ENCODE peak calls at places on chromosomes 12 and 14, in five cellular contexts. L is chondrocyte; E is CD4-positive, alpha-beta T cell; Z is PC-3; X is left lung. U is an unnamed sample.

GRCh38 chr14:67675219-67675582 is 769 bp upstream of the VTI1B start:
- DNase-seq in L (no peak), E (no peak), Z (no peak), X (no peak), U (no peak)

GRCh38 chr14:48560421-48560820 is 885.0 kb upstream of the MDGA2 start:
- DNase-seq in L (no peak), E (no peak), Z (peak), X (no peak), U (no peak)

GRCh38 chr14:73787760-73788508 is 63.7 kb upstream of the PTGR2 start:
- DNase-seq in L (no peak), E (no peak), Z (peak), X (no peak), U (no peak)

GRCh38 chr12:91009319-91009950 is 4.7 kb upstream of the EPYC start:
- DNase-seq in L (no peak), E (no peak), Z (peak), X (no peak), U (no peak)

GRCh38 chr14:32635103-32635719 is 303.5 kb upstream of the NPAS3 start:
- DNase-seq in L (no peak), E (no peak), Z (peak), X (no peak), U (no peak)

GRCh38 chr12:85329913-85330312 is 49.9 kb downstream of the ALX1 start:
- DNase-seq in L (no peak), E (no peak), Z (no peak), X (no peak), U (no peak)

GRCh38 chr14:101006008-101006407 is 102.5 kb upstream of the RTL1 start:
- DNase-seq in L (no peak), E (no peak), Z (no peak), X (no peak), U (no peak)

GRCh38 chr12:56128669-56129209 is 672 bp downstream of the ESYT1 start:
- DNase-seq in L (no peak), E (no peak), Z (no peak), X (no peak), U (no peak)

GRCh38 chr14:44010071-44010470 is 497.0 kb downstream of the FSCB start:
- DNase-seq in L (no peak), E (no peak), Z (no peak), X (no peak), U (no peak)

GRCh38 chr14:65879218-65880009 is 466.9 kb downstream of the FUT8 start:
- DNase-seq in L (no peak), E (no peak), Z (peak), X (no peak), U (no peak)

GRCh38 chr12:95986635-95987535 is 9.3 kb downstream of the HAL start:
- DNase-seq in L (no peak), E (no peak), Z (no peak), X (no peak), U (no peak)

GRCh38 chr12:20142956-20143355 is 225.4 kb upstream of the PDE3A start:
- DNase-seq in L (no peak), E (no peak), Z (no peak), X (no peak), U (no peak)
- TF ChIP-seq CTCF in L (peak), E (no peak), Z (peak), X (no peak), U (no peak)

GRCh38 chr12:14952295-14952995 is 9.0 kb downstream of the ARHGDIB start:
- DNase-seq in L (no peak), E (no peak), Z (peak), X (no peak), U (peak)
- TF ChIP-seq CTCF in L (no peak), E (no peak), Z (no peak), X (no peak), U (no peak)

DNA sequence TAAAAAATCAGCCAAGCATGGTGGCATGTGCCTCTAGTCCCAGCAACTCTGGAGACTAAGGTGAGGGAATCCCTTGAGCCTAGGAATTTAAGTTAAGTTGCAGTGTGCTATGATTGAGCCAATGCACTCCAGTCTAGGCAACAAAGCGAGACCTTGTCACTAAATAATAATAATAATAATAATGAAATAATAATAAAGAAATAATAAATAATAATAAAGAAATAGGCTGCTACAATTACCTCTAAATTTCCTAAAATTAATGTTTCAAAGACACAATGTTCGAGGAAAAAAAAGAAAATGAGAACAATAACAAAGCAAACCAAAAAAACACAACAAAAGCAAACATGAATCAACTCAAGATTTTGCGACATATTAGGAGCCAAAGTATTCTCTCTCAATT is 29.7 kb downstream of the RALGAPA1 start:
- DNase-seq in L (no peak), E (no peak), Z (no peak), X (no peak), U (no peak)
- TF ChIP-seq CTCF in L (no peak), E (no peak), Z (no peak), X (no peak), U (no peak)

GRCh38 chr12:120064054-120064940 is 52.3 kb downstream of the RAB35 start:
- DNase-seq in L (no peak), E (no peak), Z (no peak), X (no peak), U (no peak)
- TF ChIP-seq CTCF in L (no peak), E (no peak), Z (no peak), X (no peak), U (no peak)

U was measured in CD14-positive monocyte.